ENCODE peak calls at places on chromosome 9, in four cellular contexts. A, Q, K and G are unnamed samples.

GRCh38 chr9:757246-757881 is 84.1 kb upstream of the DMRT1 start:
- DNase-seq in A (peak; percentile 69), Q (no peak), K (no peak), G (peak; percentile 67)

GRCh38 chr9:28301281-28301680 is 728.0 kb upstream of the C9orf72 start:
- DNase-seq in A (no peak), Q (no peak), K (no peak), G (no peak)

GRCh38 chr9:1530681-1531080 is 480.5 kb downstream of the DMRT2 start:
- DNase-seq in A (no peak), Q (no peak), K (no peak), G (no peak)

GRCh38 chr9:98430535-98430934 is 175.1 kb upstream of the TBC1D2 start:
- DNase-seq in A (no peak), Q (no peak), K (no peak), G (no peak)

GRCh38 chr9:7368410-7369292 is 430.9 kb downstream of the DMAC1 start:
- DNase-seq in A (no peak), Q (no peak), K (no peak), G (no peak)

GRCh38 chr9:94017939-94018531 is 62.9 kb upstream of the BARX1 start:
- DNase-seq in A (no peak), Q (no peak), K (no peak), G (no peak)

GRCh38 chr9:97990259-97990658 is 7.1 kb downstream of the ANP32B start:
- DNase-seq in A (no peak), Q (no peak), K (peak; percentile 28), G (no peak)

GRCh38 chr9:111300140-111300735 is 29.8 kb downstream of the OR2K2 start:
- DNase-seq in A (no peak), Q (no peak), K (peak; percentile 12), G (no peak)

GRCh38 chr9:74711371-74711770 is 176.3 kb downstream of the TRPM6 start:
- DNase-seq in A (no peak), Q (no peak), K (no peak), G (no peak)

GRCh38 chr9:108811944-108812343 is 43.8 kb downstream of the ACTL7B start:
- DNase-seq in A (no peak), Q (no peak), K (no peak), G (no peak)

GRCh38 chr9:105693435-105694275 is 686 bp upstream of the TMEM38B start:
- DNase-seq in A (no peak), Q (no peak), K (no peak), G (no peak)

GRCh38 chr9:18905033-18905882 is 127.8 kb downstream of the SAXO1 start:
- DNase-seq in A (no peak), Q (no peak), K (no peak), G (no peak)

GRCh38 chr9:89494199-89494598 is 3.7 kb downstream of the SEMA4D start:
- DNase-seq in A (no peak), Q (no peak), K (no peak), G (no peak)

GRCh38 chr9:131733601-131734061 is 6.2 kb downstream of the RAPGEF1 start:
- DNase-seq in A (no peak), Q (no peak), K (peak; percentile 29), G (no peak)

GRCh38 chr9:125580701-125581286 is 126.2 kb downstream of the MAPKAP1 start:
- DNase-seq in A (no peak), Q (peak; percentile 25), K (no peak), G (no peak)

GRCh38 chr9:18905883-18906649 is 126.9 kb downstream of the SAXO1 start:
- DNase-seq in A (no peak), Q (no peak), K (no peak), G (no peak)

GRCh38 chr9:133186736-133187135 is 22.3 kb downstream of the OBP2B start:
- DNase-seq in A (no peak), Q (no peak), K (no peak), G (no peak)

GRCh38 chr9:2413196-2413840 is 208.3 kb upstream of the VLDLR start:
- DNase-seq in A (no peak), Q (no peak), K (no peak), G (no peak)

GRCh38 chr9:115202181-115202580 is 84.2 kb upstream of the TNC start:
- DNase-seq in A (no peak), Q (no peak), K (no peak), G (no peak)

GRCh38 chr9:37859043-37859442 is 44.9 kb downstream of the SLC25A51 start:
- DNase-seq in A (no peak), Q (no peak), K (no peak), G (no peak)

GRCh38 chr9:124544535-124544934 is 37.3 kb upstream of the NR5A1 start:
- DNase-seq in A (no peak), Q (no peak), K (no peak), G (no peak)

GRCh38 chr9:83533296-83533695 is 4.9 kb downstream of the FRMD3 start:
- DNase-seq in A (no peak), Q (no peak), K (no peak), G (no peak)

GRCh38 chr9:78365979-78366697 is 69.2 kb downstream of the PSAT1 start:
- DNase-seq in A (no peak), Q (no peak), K (no peak), G (no peak)

GRCh38 chr9:124392254-124392653 is 23.0 kb downstream of the PSMB7 start:
- DNase-seq in A (no peak), Q (no peak), K (no peak), G (no peak)

GRCh38 chr9:78786794-78787193 is 489.9 kb downstream of the PSAT1 start:
- DNase-seq in A (no peak), Q (no peak), K (no peak), G (no peak)

GRCh38 chr9:134455951-134456739 is 129.9 kb downstream of the RXRA start:
- DNase-seq in A (no peak), Q (no peak), K (peak; percentile 52), G (no peak)

GRCh38 chr9:36323926-36324325 is 65.7 kb upstream of the GNE start:
- DNase-seq in A (no peak), Q (peak; percentile 57), K (no peak), G (no peak)

GRCh38 chr9:33170464-33171156 is 3.5 kb upstream of the B4GALT1 start:
- DNase-seq in A (no peak), Q (no peak), K (no peak), G (no peak)

DNA sequence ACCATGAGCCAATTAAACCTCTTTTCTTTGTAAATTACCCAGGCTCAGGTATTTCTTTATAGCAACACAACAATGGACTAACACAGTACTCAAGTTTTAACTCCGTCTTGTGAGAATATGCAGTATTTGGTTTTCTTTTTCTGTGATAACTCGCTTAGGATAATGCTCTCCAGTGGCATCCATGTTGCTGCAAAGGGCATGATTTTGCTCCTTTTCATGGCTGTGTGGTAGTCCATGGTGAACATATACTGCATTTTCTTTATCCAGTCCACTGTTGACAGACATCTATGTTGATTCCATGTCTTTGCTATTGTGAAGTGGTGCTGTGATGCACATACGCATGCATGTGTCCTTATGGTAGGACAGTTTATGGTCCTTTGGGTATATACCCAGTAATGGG is 10.9 kb downstream of the VPS13A start:
- DNase-seq in A (no peak), Q (no peak), K (no peak), G (no peak)
- TF ChIP-seq CREB1 in A (no peak), Q (no peak), K (no peak), G (no peak)

GRCh38 chr9:129854588-129855110 is 19.4 kb downstream of the USP20 start:
- DNase-seq in A (no peak), Q (no peak), K (no peak), G (no peak)
- H3K27ac ChIP-seq in A (no peak overlapping the region), Q (no peak overlapping the region), K (no peak overlapping the region), G (no peak overlapping the region)

DNA sequence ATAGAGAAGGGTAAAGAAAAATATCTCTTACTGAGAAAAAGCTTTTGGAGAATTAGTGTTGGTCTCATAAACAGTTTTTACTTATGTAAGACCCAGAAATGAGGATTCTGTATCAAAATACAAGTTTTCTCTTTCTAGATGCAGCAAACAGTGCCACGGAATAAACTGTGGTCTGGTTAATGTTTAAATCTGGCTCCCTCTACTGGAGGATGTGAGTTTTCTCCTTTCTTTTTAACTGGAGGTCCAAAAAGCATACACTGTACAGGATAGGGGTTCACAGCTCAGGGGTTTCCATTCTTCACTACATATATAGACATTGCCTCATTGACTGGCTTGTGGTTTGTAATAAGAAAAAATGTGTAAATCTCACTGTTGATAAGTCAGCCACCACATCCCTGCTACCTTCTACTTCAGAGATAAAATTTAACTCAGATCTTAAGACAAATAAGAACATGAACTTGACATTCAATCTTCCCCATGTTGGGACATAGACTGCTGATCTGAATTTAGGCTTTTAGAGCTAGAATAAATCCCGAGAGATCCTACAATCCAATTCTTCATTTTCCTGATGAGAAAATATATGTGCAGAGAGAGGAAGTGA is 98.9 kb downstream of the CFAP95 start:
- DNase-seq in A (peak; percentile 50), Q (no peak), K (peak; percentile 30), G (no peak)
- TF ChIP-seq BRCA1 in A (no peak), Q (no peak), K (no peak), G (no peak)

DNA sequence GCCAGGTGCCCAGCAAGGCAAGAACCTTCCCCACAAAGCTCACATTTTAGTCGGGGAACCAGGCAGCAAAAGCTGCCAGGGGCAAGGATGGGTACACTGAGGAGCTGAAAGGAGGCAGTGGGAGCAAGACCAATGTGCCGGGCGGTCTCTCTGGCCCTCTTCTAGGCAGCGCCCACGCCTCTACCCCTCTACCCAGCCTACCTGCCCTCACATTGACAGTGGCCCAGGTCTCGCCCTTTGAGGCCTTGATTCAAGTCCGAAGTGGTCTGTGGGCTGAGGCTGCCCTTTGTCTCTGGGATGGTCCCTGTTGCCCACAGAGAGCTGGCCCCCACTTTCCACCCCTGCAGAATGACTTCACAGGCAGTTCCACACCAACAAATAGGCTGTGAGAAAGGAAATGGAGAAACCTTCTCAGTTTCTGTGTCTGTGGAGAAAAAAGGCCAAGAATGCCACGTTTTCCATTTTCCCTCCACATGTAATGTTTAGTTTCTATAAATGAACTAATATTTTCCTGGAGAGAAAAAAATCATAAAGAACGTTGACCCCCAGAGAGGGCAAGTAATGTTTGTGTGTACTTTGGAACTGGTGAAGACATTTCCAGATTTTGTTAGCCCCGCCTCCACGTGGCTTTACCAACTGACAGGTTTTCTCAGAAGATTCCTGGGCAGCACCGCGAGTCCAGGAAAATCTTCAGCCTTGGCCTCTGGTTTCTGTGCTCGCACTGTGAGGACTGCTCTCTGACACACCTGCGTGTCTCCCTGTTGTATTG is 57.4 kb upstream of the ANGPTL2 start:
- DNase-seq in A (no peak), Q (no peak), K (no peak), G (no peak)
- TF ChIP-seq CREB1 in A (no peak), Q (no peak), K (no peak), G (no peak)

GRCh38 chr9:110031511-110032173 is 176.3 kb downstream of the C9orf152 start:
- DNase-seq in A (no peak), Q (no peak), K (no peak), G (no peak)
- H3K27ac ChIP-seq in A (no peak overlapping the region), Q (no peak overlapping the region), K (no peak overlapping the region), G (no peak overlapping the region)

GRCh38 chr9:70479880-70480291 is 65.4 kb upstream of the KLF9 start:
- DNase-seq in A (no peak), Q (no peak), K (no peak), G (peak; percentile 38)

GRCh38 chr9:70478963-70479641 is 64.6 kb upstream of the KLF9 start:
- DNase-seq in A (no peak), Q (no peak), K (no peak), G (no peak)

GRCh38 chr9:70480405-70480980 is 66.0 kb upstream of the KLF9 start:
- DNase-seq in A (no peak), Q (no peak), K (no peak), G (no peak)

GRCh38 chr9:70477146-70477745 is 62.8 kb upstream of the KLF9 start:
- DNase-seq in A (no peak), Q (no peak), K (no peak), G (no peak)

GRCh38 chr9:70477907-70478480 is 63.5 kb upstream of the KLF9 start:
- DNase-seq in A (no peak), Q (no peak), K (no peak), G (no peak)
- TF ChIP-seq BRCA1 in A (no peak), Q (no peak), K (no peak), G (no peak)